ENCODE peak calls at places on chromosomes 12 and 14, in four cellular contexts. X, H, Y and J are unnamed samples.

GRCh38 chr14:100203962-100204834 is 34.7 kb upstream of the YY1 start:
- DNase-seq in X (peak; percentile 72), H (no peak), Y (peak; percentile 66), J (peak; percentile 25)

GRCh38 chr12:9327307-9327706 is 119.1 kb upstream of the PZP start:
- DNase-seq in X (no peak), H (no peak), Y (no peak), J (no peak)

GRCh38 chr14:90583427-90583826 is 186.6 kb downstream of the CALM1 start:
- DNase-seq in X (no peak), H (no peak), Y (no peak), J (no peak)

GRCh38 chr12:12185424-12185823 is 81.4 kb downstream of the LRP6 start:
- DNase-seq in X (peak; percentile 47), H (no peak), Y (no peak), J (no peak)

GRCh38 chr14:103284574-103285467 is 49.2 kb upstream of the EIF5 start:
- DNase-seq in X (peak; percentile 49), H (peak; percentile 23), Y (no peak), J (peak; percentile 37)

GRCh38 chr12:56261503-56262230 is 3.5 kb upstream of the ANKRD52 start:
- DNase-seq in X (peak; percentile 53), H (peak; percentile 87), Y (peak; percentile 54), J (peak; percentile 76)

GRCh38 chr14:101033006-101033405 is 129.5 kb upstream of the RTL1 start:
- DNase-seq in X (no peak), H (no peak), Y (no peak), J (no peak)

GRCh38 chr12:88893801-88894200 is 313.5 kb upstream of the KITLG start:
- DNase-seq in X (no peak), H (no peak), Y (no peak), J (no peak)

GRCh38 chr12:90102957-90103652 is 394.5 kb upstream of the ATP2B1 start:
- DNase-seq in X (peak; percentile 67), H (peak; percentile 61), Y (peak; percentile 45), J (peak; percentile 43)

GRCh38 chr14:64973826-64974225 is 1.7 kb upstream of the RAB15 start:
- DNase-seq in X (no peak), H (no peak), Y (no peak), J (no peak)

GRCh38 chr12:46384451-46385301 is 12.1 kb upstream of the SLC38A2 start:
- DNase-seq in X (peak; percentile 42), H (peak; percentile 70), Y (no peak), J (no peak)

GRCh38 chr12:6288235-6288634 is 22.2 kb upstream of the PLEKHG6 start:
- DNase-seq in X (peak; percentile 86), H (peak; percentile 25), Y (no peak), J (peak; percentile 82)

GRCh38 chr12:45121224-45121623 is 70.3 kb upstream of the DBX2 start:
- DNase-seq in X (no peak), H (peak; percentile 19), Y (no peak), J (no peak)

GRCh38 chr12:77720258-77720657 is 110.4 kb upstream of the NAV3 start:
- DNase-seq in X (peak; percentile 5), H (no peak), Y (no peak), J (no peak)

GRCh38 chr12:121522962-121523361 is 57.9 kb downstream of the KDM2B start:
- DNase-seq in X (no peak), H (no peak), Y (no peak), J (no peak)

GRCh38 chr12:47707355-47707754 is 1.5 kb upstream of the RPAP3 start:
- DNase-seq in X (no peak), H (no peak), Y (no peak), J (no peak)

GRCh38 chr12:41188841-41189394 is 798 bp downstream of the PDZRN4 start:
- DNase-seq in X (no peak), H (no peak), Y (no peak), J (no peak)

GRCh38 chr12:41189395-41190251 is 1.5 kb downstream of the PDZRN4 start:
- DNase-seq in X (no peak), H (no peak), Y (no peak), J (peak; percentile 1)

GRCh38 chr12:41190360-41190759 is 2.2 kb downstream of the PDZRN4 start:
- DNase-seq in X (no peak), H (peak; percentile 44), Y (peak; percentile 38), J (no peak)

GRCh38 chr12:41185946-41186345 is 2.2 kb upstream of the PDZRN4 start:
- DNase-seq in X (no peak), H (no peak), Y (no peak), J (no peak)

DNA sequence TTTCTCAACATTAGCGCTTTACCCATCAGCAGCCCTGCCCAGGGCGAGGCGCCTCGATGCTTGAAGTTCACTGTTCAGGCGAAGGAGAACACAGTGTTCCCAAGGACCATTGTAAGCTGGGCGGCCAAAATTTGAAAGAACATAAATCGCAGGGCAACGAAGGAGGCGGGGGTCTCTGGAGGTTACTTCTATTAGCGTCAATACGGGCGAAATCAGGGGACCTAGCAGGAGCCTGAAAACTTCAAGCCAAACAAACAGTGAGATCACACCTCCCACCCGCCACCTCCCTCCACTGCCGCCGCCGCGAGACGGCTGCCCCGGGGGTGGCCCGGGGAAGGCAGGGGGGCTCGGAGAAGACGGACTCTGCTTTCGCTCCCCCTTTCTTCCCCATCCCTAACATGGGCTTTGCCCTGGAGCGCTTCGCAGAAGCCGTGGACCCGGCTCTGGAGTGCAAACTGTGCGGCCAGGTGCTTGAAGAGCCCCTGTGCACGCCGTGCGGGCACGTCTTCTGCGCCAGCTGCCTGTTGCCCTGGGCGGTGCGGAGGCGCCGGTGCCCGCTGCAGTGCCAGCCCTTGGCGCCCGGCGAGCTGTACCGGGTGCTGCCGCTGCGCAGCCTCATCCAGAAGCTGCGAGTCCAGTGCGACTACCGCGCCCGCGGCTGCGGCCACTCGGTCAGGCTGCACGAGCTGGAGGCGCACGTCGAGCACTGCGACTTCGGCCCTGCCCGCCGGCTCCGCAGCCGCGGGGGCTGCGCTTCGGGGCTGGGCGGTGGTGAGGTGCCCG is at the start of gene PDZRN4:
- DNase-seq in X (no peak), H (no peak), Y (peak; percentile 40), J (peak; percentile 3)
- TF ChIP-seq EZH2 in X (peak; percentile 72), H (no peak), Y (peak; percentile 75), J (peak; percentile 27)

GRCh38 chr12:17304503-17305347 is 698.8 kb upstream of the LMO3 start:
- DNase-seq in X (no peak), H (peak; percentile 87), Y (no peak), J (peak; percentile 45)

GRCh38 chr12:17302001-17302400 is 696.0 kb upstream of the LMO3 start:
- DNase-seq in X (no peak), H (no peak), Y (no peak), J (no peak)

GRCh38 chr12:17296882-17297281 is 690.9 kb upstream of the LMO3 start:
- DNase-seq in X (no peak), H (no peak), Y (no peak), J (no peak)

GRCh38 chr12:17301544-17301943 is 695.6 kb upstream of the LMO3 start:
- DNase-seq in X (no peak), H (no peak), Y (no peak), J (no peak)
- TF ChIP-seq EZH2 in X (no peak), H (no peak), Y (no peak), J (no peak)

GRCh38 chr14:77270361-77271112 is 469 bp downstream of the NGB start:
- DNase-seq in X (no peak), H (no peak), Y (no peak), J (no peak)
- TF ChIP-seq EZH2 in X (no peak), H (no peak), Y (peak; percentile 75), J (peak; percentile 50)

GRCh38 chr12:4274396-4274959 is 916 bp downstream of the CCND2 start:
- DNase-seq in X (peak; percentile 30), H (no peak), Y (peak; percentile 40), J (peak; percentile 51)

GRCh38 chr12:4276524-4277204 is 3.1 kb downstream of the CCND2 start:
- DNase-seq in X (peak; percentile 95), H (peak; percentile 72), Y (peak; percentile 94), J (peak; percentile 76)

GRCh38 chr12:4273651-4274395 is at the start of gene CCND2:
- DNase-seq in X (peak; percentile 94), H (no peak), Y (peak; percentile 95), J (peak; percentile 89)

GRCh38 chr12:4275869-4276253 is 2.3 kb downstream of the CCND2 start:
- DNase-seq in X (no peak), H (no peak), Y (no peak), J (no peak)

DNA sequence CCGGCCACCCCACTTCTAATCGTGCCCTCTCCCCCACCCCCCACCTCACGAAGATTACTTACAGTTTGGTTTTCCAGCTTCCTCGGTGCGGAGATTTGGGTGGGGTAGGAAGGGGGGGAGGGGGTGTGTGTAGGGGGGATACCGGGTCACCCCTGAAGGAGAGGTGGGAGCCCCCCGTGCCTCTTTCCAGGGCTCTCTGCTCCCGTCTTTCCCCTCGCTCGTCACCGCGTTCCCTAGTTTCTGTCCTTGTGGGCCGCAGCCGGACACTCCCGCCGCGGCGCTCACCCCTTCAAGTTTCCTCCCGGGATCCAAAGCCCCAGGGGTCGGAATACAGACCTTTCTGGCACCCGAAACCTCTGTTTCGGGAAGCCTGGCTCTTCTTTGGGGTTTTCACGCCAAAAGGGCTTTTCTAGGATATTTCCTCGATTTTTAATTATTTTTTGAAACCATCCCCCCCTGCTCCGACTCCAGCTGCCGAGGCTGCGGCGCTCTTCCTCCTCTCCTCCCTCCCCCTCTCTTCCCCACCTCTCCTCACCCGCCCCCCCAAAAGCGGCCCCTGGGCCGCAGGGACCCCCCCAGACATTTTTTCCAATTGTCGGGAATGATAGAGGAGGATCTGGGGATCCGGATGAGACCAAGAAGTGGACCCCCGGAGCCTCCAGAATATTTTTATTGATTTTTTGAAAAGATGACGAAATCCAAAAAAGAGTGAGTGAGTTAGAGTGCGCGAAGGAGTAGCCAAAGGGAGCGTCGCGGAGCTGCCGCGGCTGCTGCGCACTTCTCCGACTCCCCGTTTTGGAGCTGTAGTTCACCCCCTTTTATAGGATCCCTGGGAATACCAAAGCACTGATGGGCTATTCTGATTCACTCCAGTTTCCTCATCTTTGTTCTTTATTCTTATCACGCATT is 1.7 kb downstream of the CCND2 start:
- DNase-seq in X (peak; percentile 50), H (no peak), Y (peak; percentile 53), J (peak; percentile 65)
- TF ChIP-seq EZH2 in X (peak; percentile 90), H (no peak), Y (no peak), J (no peak)